ENCODE peak calls at places on chromosomes 7 and 10, in ten cellular contexts. H, T, L, I, R, C, D, P, K and X are unnamed samples.

GRCh38 chr10:3822541-3822940 is 37.5 kb upstream of the KLF6 start:
- DNase-seq in T (no peak), D (no peak), R (no peak), C (no peak), K (no peak), I (no peak), L (no peak), P (no peak), H (no peak), X (no peak)

GRCh38 chr7:122166260-122166659 is 22.2 kb upstream of the AASS start:
- DNase-seq in I (no peak), T (no peak), C (no peak), H (no peak), P (no peak), L (no peak), R (no peak), D (no peak), K (peak; percentile 29), X (no peak)

GRCh38 chr10:46555713-46556514 is 544 bp downstream of the GPRIN2 start:
- DNase-seq in R (peak; percentile 84), P (no peak), I (peak; percentile 21), K (peak; percentile 65), D (peak; percentile 66), T (no peak), L (peak; percentile 82), C (peak; percentile 6), H (no peak), X (no peak)

GRCh38 chr7:8216291-8216690 is 45.7 kb downstream of the ICA1 start:
- DNase-seq in T (no peak), I (no peak), R (no peak), C (no peak), H (no peak), L (no peak), D (no peak), P (no peak), K (no peak), X (no peak)

GRCh38 chr7:1665721-1666250 is 4.3 kb upstream of the ELFN1 start:
- DNase-seq in I (no peak), R (peak; percentile 47), T (no peak), C (no peak), H (no peak), L (peak; percentile 78), P (no peak), K (peak; percentile 45), D (peak; percentile 46), X (no peak)

GRCh38 chr10:91598211-91598981 is 34.5 kb downstream of the PPP1R3C start:
- DNase-seq in R (no peak), L (no peak), D (no peak), T (peak; percentile 62), P (no peak), K (peak; percentile 26), C (no peak), H (no peak), I (no peak), X (no peak)

GRCh38 chr7:120805636-120806388 is 52.1 kb downstream of the TSPAN12 start:
- DNase-seq in L (peak; percentile 80), T (peak; percentile 52), D (no peak), H (peak; percentile 53), C (peak; percentile 50), P (peak; percentile 66), I (peak; percentile 32), R (no peak), K (peak; percentile 51), X (peak; percentile 60)

GRCh38 chr10:118873080-118873737 is 118.4 kb upstream of the CACUL1 start:
- DNase-seq in P (no peak), I (no peak), L (no peak), C (no peak), T (peak; percentile 22), R (no peak), H (no peak), D (no peak), K (no peak), X (no peak)

GRCh38 chr7:35035511-35035921 is 1.8 kb downstream of the DPY19L1 start:
- DNase-seq in H (no peak), I (no peak), C (peak; percentile 11), T (peak; percentile 44), R (no peak), K (peak; percentile 58), D (no peak), L (peak; percentile 68), P (peak; percentile 54), X (no peak)

GRCh38 chr10:72790216-72790990 is 98.5 kb downstream of the MCU start:
- DNase-seq in H (no peak), D (no peak), P (no peak), T (no peak), C (no peak), I (no peak), R (no peak), L (no peak), K (no peak), X (no peak)

GRCh38 chr7:27842851-27843250 is 102.9 kb downstream of the TAX1BP1 start:
- DNase-seq in R (no peak), H (no peak), K (no peak), I (no peak), L (peak; percentile 59), D (no peak), P (no peak), T (no peak), C (no peak), X (no peak)

GRCh38 chr7:192701-193536 is 548 bp downstream of the FAM20C start:
- DNase-seq in L (peak; percentile 50), T (no peak), C (no peak), I (no peak), D (no peak), H (no peak), K (no peak), P (no peak), R (peak; percentile 80), X (no peak)

GRCh38 chr10:81218307-81218706 is 656.7 kb upstream of the NRG3 start:
- DNase-seq in L (no peak), P (no peak), T (no peak), C (no peak), R (no peak), K (no peak), H (no peak), D (no peak), I (no peak), X (no peak)

GRCh38 chr10:129918836-129919235 is 45.2 kb downstream of the EBF3 start:
- DNase-seq in D (peak; percentile 25), P (no peak), I (no peak), T (no peak), C (no peak), H (no peak), K (no peak), L (no peak), R (peak; percentile 2), X (no peak)

GRCh38 chr10:31143331-31143935 is 111.8 kb upstream of the ZNF438 start:
- DNase-seq in H (no peak), L (no peak), P (no peak), T (no peak), I (no peak), R (no peak), D (no peak), C (peak; percentile 57), K (no peak), X (no peak)
- H3K27ac ChIP-seq in H (no peak overlapping the region), L (no peak overlapping the region), P (no peak overlapping the region), T (no peak overlapping the region), I (no peak overlapping the region), R (no peak overlapping the region), D (no peak overlapping the region), C (peak overlapping the region; percentile 10), K (no peak overlapping the region), X (no peak overlapping the region)

GRCh38 chr10:24891823-24892222 is 60.6 kb downstream of the PRTFDC1 start:
- DNase-seq in P (no peak), K (no peak), H (no peak), L (no peak), I (no peak), D (no peak), T (peak; percentile 75), R (no peak), C (no peak), X (no peak)

GRCh38 chr10:24897326-24897926 is 55.0 kb downstream of the PRTFDC1 start:
- DNase-seq in C (no peak), K (peak; percentile 28), T (peak; percentile 71), L (no peak), H (no peak), P (no peak), R (no peak), I (no peak), D (no peak), X (no peak)

GRCh38 chr10:24893127-24893526 is 59.3 kb downstream of the PRTFDC1 start:
- DNase-seq in T (no peak), P (no peak), C (no peak), L (no peak), I (no peak), H (no peak), D (no peak), R (no peak), K (no peak), X (no peak)

GRCh38 chr10:24894728-24895127 is 57.7 kb downstream of the PRTFDC1 start:
- DNase-seq in I (no peak), K (no peak), C (no peak), L (no peak), T (no peak), D (no peak), R (no peak), P (no peak), H (no peak), X (no peak)

GRCh38 chr10:24894309-24894708 is 58.1 kb downstream of the PRTFDC1 start:
- DNase-seq in R (no peak), D (no peak), L (no peak), C (no peak), P (no peak), I (no peak), K (peak; percentile 67), H (no peak), T (peak; percentile 83), X (no peak)
- H3K27ac ChIP-seq in R (peak overlapping the region; percentile 40), D (no peak overlapping the region), L (no peak overlapping the region), C (no peak overlapping the region), P (no peak overlapping the region), I (peak overlapping the region; percentile 29), K (no peak overlapping the region), H (no peak overlapping the region), T (peak overlapping the region; percentile 1), X (no peak overlapping the region)

GRCh38 chr7:22216832-22217475 is 140.0 kb downstream of the RAPGEF5 start:
- DNase-seq in R (no peak), H (no peak), C (no peak), L (no peak), I (no peak), T (no peak), K (no peak), D (no peak), P (no peak), X (no peak)
- H3K27ac ChIP-seq in R (no peak overlapping the region), H (no peak overlapping the region), C (no peak overlapping the region), L (no peak overlapping the region), I (no peak overlapping the region), T (no peak overlapping the region), K (no peak overlapping the region), D (peak overlapping the region; percentile 38), P (no peak overlapping the region), X (no peak overlapping the region)

GRCh38 chr10:11702264-11702663 is 39.9 kb upstream of the ECHDC3 start:
- DNase-seq in K (no peak), H (no peak), I (no peak), R (no peak), P (no peak), T (no peak), L (peak; percentile 30), D (no peak), C (no peak), X (no peak)
- H3K27ac ChIP-seq in K (no peak overlapping the region), H (no peak overlapping the region), I (no peak overlapping the region), R (no peak overlapping the region), P (no peak overlapping the region), T (no peak overlapping the region), L (no peak overlapping the region), D (no peak overlapping the region), C (no peak overlapping the region), X (no peak overlapping the region)

GRCh38 chr7:64945776-64946175 is 42.7 kb downstream of the ZNF273 start:
- DNase-seq in P (no peak), R (no peak), D (no peak), H (no peak), C (no peak), K (no peak), T (no peak), I (no peak), L (no peak), X (no peak)
- H3K27ac ChIP-seq in P (no peak overlapping the region), R (no peak overlapping the region), D (no peak overlapping the region), H (no peak overlapping the region), C (no peak overlapping the region), K (no peak overlapping the region), T (no peak overlapping the region), I (no peak overlapping the region), L (no peak overlapping the region), X (no peak overlapping the region)